ENCODE peak calls at places on chromosomes 7 and 10, in ten cellular contexts. I is SK-N-SH; R is endodermal cell; G is heart right ventricle; B is left ventricle myocardium inferior; Y is CD8-positive, alpha-beta T cell; Z is CD8-positive, alpha-beta memory T cell; S is colonic mucosa; X is tibial artery; W is OCI-LY7. O is an unnamed sample.

GRCh38 chr7:7271094-7271874 is 88.9 kb downstream of the C1GALT1 start:
- DNase-seq in I (no peak), R (no peak), G (no peak), B (no peak), Y (no peak), Z (no peak), S (no peak), X (no peak), W (peak; percentile 27), O (no peak)

GRCh38 chr7:44080686-44081265 is 1.6 kb downstream of the POLM start:
- DNase-seq in I (no peak), R (no peak), G (no peak), B (peak; percentile 17), Y (no peak), Z (peak; percentile 50), S (no peak), X (no peak), W (no peak), O (no peak)

GRCh38 chr10:96797485-96797884 is 34.6 kb upstream of the LCOR start:
- DNase-seq in I (no peak), R (no peak), G (no peak), B (no peak), Y (no peak), Z (no peak), S (no peak), X (no peak), W (no peak), O (no peak)

GRCh38 chr10:110005716-110006115 is 2.1 kb upstream of the ADD3 start:
- DNase-seq in I (peak; percentile 10), R (peak; percentile 75), G (peak; percentile 40), B (peak; percentile 43), Y (no peak), Z (no peak), S (peak; percentile 58), X (peak; percentile 68), W (peak; percentile 48), O (peak; percentile 28)

GRCh38 chr10:106181491-106181890 is 983.0 kb downstream of the SORCS1 start:
- DNase-seq in I (no peak), R (no peak), G (no peak), B (no peak), Y (no peak), Z (no peak), S (no peak), X (no peak), W (no peak), O (no peak)

GRCh38 chr7:114986805-114987204 is 64.9 kb downstream of the MDFIC start:
- DNase-seq in I (no peak), R (no peak), G (no peak), B (no peak), Y (no peak), Z (no peak), S (no peak), X (no peak), W (no peak), O (no peak)

GRCh38 chr7:7857143-7857583 is 111.4 kb upstream of the GLCCI1 start:
- DNase-seq in I (no peak), R (no peak), G (no peak), B (no peak), Y (no peak), Z (no peak), S (no peak), X (no peak), W (peak; percentile 79), O (no peak)

GRCh38 chr7:139078399-139078798 is 31.1 kb downstream of the ZC3HAV1 start:
- DNase-seq in I (no peak), R (no peak), G (no peak), B (no peak), Y (no peak), Z (no peak), S (no peak), X (no peak), W (no peak), O (no peak)

DNA sequence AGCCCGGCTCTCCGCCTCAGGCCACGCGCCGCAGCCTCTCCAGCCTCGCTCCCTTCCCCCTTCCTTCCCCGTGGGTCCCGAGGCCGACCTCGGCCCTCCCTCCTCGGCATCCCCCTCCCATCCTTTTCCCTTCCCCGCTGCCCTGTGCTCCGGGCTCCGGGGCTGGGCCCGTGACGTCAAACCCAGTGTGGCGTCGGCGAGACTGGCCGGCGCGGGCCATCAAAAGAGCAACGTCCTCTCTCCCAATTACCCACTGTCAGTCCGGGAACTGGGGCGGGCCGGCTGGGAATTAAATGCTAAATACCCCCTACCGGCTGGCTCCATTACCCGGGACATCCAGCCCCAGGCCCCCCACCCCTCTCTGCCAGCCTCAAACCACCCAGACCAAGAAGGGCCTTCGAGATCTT is 2.6 kb upstream of the GATA3 start:
- DNase-seq in I (peak; percentile 82), R (no peak), G (no peak), B (no peak), Y (no peak), Z (peak; percentile 47), S (no peak), X (peak; percentile 59), W (no peak), O (no peak)
- H3K4me3 ChIP-seq in I (peak overlapping the region; percentile 92), R (peak overlapping the region; percentile 65), G (peak overlapping the region; percentile 57), B (peak overlapping the region; percentile 67), Y (no peak overlapping the region), Z (no peak overlapping the region), S (no peak overlapping the region), X (no peak overlapping the region), W (no peak overlapping the region), O (no peak overlapping the region)

GRCh38 chr7:149147072-149147729 is at the start of gene ZNF398:
- DNase-seq in I (peak; percentile 99), R (peak; percentile 91), G (peak; percentile 79), B (peak; percentile 77), Y (peak; percentile 79), Z (peak; percentile 82), S (peak; percentile 74), X (peak; percentile 84), W (peak; percentile 88), O (peak; percentile 69)
- H3K27ac ChIP-seq in I (peak within 1 kb of the TSS; percentile 84), R (peak within 1 kb of the TSS; percentile 77), G (peak within 1 kb of the TSS; percentile 89), B (peak within 1 kb of the TSS; percentile 94), Y (peak within 1 kb of the TSS; percentile 77), Z (peak within 1 kb of the TSS; percentile 64), S (peak within 1 kb of the TSS; percentile 89), X (peak within 1 kb of the TSS; percentile 93), W (peak within 1 kb of the TSS; percentile 82), O (peak within 1 kb of the TSS; percentile 81)

GRCh38 chr10:103141950-103142349 is 51.1 kb downstream of the NT5C2 start:
- DNase-seq in I (no peak), R (no peak), G (no peak), B (no peak), Y (no peak), Z (no peak), S (no peak), X (no peak), W (no peak), O (no peak)

GRCh38 chr10:103147645-103148044 is 45.4 kb downstream of the NT5C2 start:
- DNase-seq in I (no peak), R (no peak), G (no peak), B (no peak), Y (no peak), Z (no peak), S (no peak), X (no peak), W (no peak), O (no peak)

GRCh38 chr10:103144086-103144485 is 49.0 kb downstream of the NT5C2 start:
- DNase-seq in I (no peak), R (no peak), G (no peak), B (no peak), Y (no peak), Z (no peak), S (no peak), X (no peak), W (no peak), O (no peak)

GRCh38 chr10:103145046-103145445 is 48.0 kb downstream of the NT5C2 start:
- DNase-seq in I (no peak), R (no peak), G (no peak), B (no peak), Y (no peak), Z (no peak), S (no peak), X (no peak), W (no peak), O (no peak)

DNA sequence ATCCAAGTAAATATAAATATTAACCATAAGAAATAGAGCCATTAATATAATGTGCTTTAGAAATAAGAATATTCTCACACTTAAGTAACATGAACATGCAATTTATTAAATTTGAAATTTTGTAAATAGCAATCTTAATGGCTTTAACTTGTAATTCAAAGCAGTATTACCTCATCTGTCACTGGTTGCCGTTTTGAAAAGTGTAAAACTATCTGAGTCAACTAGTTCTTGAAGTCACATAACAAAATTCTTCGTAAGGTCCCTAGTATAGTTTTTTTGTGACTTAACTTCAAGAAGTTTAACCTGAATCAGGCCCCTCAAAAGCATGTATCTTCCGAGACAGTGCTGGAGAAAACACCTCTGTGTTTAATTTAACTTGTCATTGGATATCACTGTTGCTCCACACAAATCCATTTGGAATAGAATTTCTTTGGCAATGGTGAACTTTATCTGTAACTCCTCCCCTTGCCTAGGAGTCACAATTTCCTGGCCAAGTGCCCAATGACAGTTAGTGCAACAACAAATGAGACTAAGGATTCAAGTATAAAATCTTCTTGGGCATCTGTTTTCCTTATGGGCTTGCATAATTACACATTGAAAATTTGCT is 47.1 kb downstream of the NT5C2 start:
- DNase-seq in I (peak; percentile 21), R (no peak), G (peak; percentile 21), B (peak; percentile 50), Y (no peak), Z (no peak), S (peak; percentile 75), X (peak; percentile 78), W (no peak), O (peak; percentile 60)
- H3K4me3 ChIP-seq in I (no peak overlapping the region), R (no peak overlapping the region), G (peak overlapping the region; percentile 36), B (peak overlapping the region; percentile 51), Y (no peak overlapping the region), Z (no peak overlapping the region), S (no peak overlapping the region), X (peak overlapping the region; percentile 10), W (no peak overlapping the region), O (no peak overlapping the region)

GRCh38 chr7:29482056-29482455 is 81.6 kb upstream of the PRR15 start:
- DNase-seq in I (no peak), R (no peak), G (no peak), B (no peak), Y (no peak), Z (no peak), S (no peak), X (no peak), W (no peak), O (no peak)

GRCh38 chr7:29484280-29484679 is 79.4 kb upstream of the PRR15 start:
- DNase-seq in I (no peak), R (no peak), G (no peak), B (no peak), Y (no peak), Z (no peak), S (no peak), X (no peak), W (no peak), O (no peak)

GRCh38 chr7:29480934-29481625 is 82.6 kb upstream of the PRR15 start:
- DNase-seq in I (no peak), R (no peak), G (no peak), B (no peak), Y (no peak), Z (no peak), S (no peak), X (no peak), W (no peak), O (no peak)

GRCh38 chr7:29485376-29486190 is 78.1 kb upstream of the PRR15 start:
- DNase-seq in I (peak; percentile 37), R (no peak), G (no peak), B (no peak), Y (no peak), Z (no peak), S (no peak), X (no peak), W (no peak), O (no peak)

DNA sequence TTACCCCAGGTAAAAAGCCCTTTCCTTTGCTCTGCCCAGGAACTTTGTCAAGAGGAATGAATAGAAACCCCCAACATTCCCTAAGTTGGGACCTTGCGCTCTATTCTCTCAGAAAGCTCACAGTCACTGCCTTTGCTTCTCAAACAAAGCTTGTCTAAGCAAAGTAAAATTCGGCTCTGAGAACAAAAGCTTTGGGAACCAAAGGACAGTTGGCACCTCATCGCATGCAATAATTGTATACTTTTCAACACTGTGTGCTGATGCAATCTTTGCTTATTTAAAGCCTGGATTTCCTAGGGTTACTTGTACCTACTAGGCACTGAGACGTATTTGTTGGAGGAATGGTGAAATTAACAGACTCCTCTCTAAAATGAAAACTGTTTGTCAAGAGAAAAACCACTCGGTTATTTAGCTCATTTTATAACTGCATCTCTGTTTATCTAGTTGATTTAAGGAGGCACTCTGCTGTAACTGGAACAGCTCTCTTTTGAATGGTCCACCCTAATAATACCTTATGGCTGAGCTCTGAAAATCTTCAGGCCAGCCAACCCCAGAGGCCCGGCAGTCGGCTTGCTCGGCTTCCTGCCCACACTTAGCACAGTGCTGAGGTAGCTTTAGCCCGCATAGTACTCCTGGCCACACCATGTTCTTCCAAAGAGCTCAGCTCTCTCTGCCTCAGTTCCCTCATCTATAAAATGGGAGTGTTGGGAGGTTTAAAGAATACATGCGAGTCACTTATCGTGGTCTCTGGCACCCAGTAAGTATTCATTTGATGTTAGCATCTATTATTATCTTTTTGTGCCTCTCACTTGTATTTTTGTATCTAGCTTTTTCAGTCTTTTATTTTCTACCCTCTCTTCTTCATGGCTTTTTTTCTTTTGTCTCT is 80.2 kb upstream of the PRR15 start:
- DNase-seq in I (no peak), R (no peak), G (peak; percentile 18), B (peak; percentile 32), Y (no peak), Z (no peak), S (no peak), X (no peak), W (no peak), O (no peak)
- H3K27ac ChIP-seq in I (no peak overlapping the region), R (no peak overlapping the region), G (no peak overlapping the region), B (peak overlapping the region; percentile 44), Y (no peak overlapping the region), Z (no peak overlapping the region), S (no peak overlapping the region), X (no peak overlapping the region), W (no peak overlapping the region), O (no peak overlapping the region)

O was measured in thyroid gland.